ENCODE peak calls at places on chromosomes 12 and 14, in four cellular contexts. I is IMR-90, U is left lung, L is neural progenitor cell. N is an unnamed sample.

GRCh38 chr12:128459067-128459466 is 192.1 kb downstream of the TMEM132C start:
- DNase-seq in I (no peak), U (no peak), L (no peak), N (no peak)

GRCh38 chr14:63203618-63204406 is 431 bp upstream of the RHOJ start:
- DNase-seq in I (peak), U (peak), L (peak), N (peak)

GRCh38 chr14:69636051-69636639 is 24.7 kb downstream of the SUSD6 start:
- DNase-seq in I (no peak), U (peak), L (no peak), N (no peak)

GRCh38 chr12:93301171-93301570 is 76.6 kb upstream of the NUDT4 start:
- DNase-seq in I (no peak), U (no peak), L (no peak), N (no peak)

GRCh38 chr14:40762685-40763084 is 844.0 kb upstream of the LRFN5 start:
- DNase-seq in I (no peak), U (no peak), L (no peak), N (no peak)

GRCh38 chr12:23834076-23834475 is 115.4 kb downstream of the SOX5 start:
- DNase-seq in I (peak), U (no peak), L (no peak), N (peak)

GRCh38 chr14:66485910-66486421 is at the start of gene CCDC196:
- DNase-seq in I (no peak), U (no peak), L (no peak), N (no peak)

GRCh38 chr14:77100961-77101360 is 2.9 kb downstream of the CIPC start:
- DNase-seq in I (peak), U (no peak), L (no peak), N (no peak)

GRCh38 chr12:92244036-92244435 is 98.4 kb upstream of the BTG1 start:
- DNase-seq in I (peak), U (no peak), L (no peak), N (no peak)

GRCh38 chr12:51721281-51721940 is 127.1 kb downstream of the FIGNL2 start:
- DNase-seq in I (peak), U (peak), L (peak), N (peak)
- H3K4me3 ChIP-seq in I (peak), U (no peak), L (peak), N (peak)

DNA sequence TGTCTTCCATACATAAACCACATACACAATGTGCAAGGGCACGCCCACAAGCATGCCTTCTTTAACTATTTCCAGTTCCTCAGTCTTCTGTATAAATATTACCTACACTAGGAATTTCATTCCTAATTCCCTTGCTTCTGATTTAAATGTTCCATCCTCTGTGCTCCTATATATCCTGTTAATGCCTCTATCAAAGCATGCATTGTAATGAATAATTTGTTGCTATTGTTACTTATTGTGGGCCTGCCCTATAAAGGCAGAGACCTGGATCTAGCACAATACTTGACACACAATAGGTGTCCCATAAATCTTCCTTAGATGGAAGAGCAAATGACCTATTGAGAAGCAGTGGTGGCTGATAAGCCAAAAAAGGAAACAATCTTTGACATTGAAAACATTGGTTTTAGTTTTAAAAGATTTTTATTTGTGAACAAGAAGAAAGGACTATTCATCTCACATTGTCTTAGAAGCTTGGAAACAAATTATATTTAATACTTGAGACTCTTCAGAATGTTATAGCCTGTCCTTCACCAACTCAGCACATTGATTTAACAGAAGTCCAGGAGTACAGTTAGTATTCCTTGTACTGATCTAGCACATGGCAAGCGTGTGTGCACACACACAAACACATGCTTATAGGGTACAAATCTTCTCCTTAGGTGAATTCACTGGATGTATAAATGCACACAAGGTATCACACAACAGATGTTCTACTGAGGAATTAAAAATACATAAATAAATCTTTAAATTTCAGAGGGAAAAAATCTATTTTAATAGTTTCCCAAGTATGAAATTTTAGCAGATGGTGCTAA is 136.0 kb downstream of the DUSP6 start:
- DNase-seq in I (no peak), U (no peak), L (no peak), N (no peak)
- H3K4me3 ChIP-seq in I (no peak), U (no peak), L (no peak), N (no peak)

GRCh38 chr12:113187588-113187987 is 2.1 kb downstream of the RITA1 start:
- DNase-seq in I (no peak), U (no peak), L (no peak), N (no peak)
- H3K4me3 ChIP-seq in I (no peak), U (no peak), L (no peak), N (no peak)

GRCh38 chr12:43098078-43098477 is 453.9 kb downstream of the ADAMTS20 start:
- DNase-seq in I (no peak), U (no peak), L (no peak), N (no peak)
- H3K4me3 ChIP-seq in I (no peak), U (no peak), L (no peak), N (no peak)

GRCh38 chr12:54378791-54379400 is 5.6 kb downstream of the ZNF385A start:
- DNase-seq in I (no peak), U (peak), L (peak), N (no peak)
- H3K4me3 ChIP-seq in I (peak), U (peak), L (peak), N (peak)

GRCh38 chr12:84508325-84508861 is 404.2 kb downstream of the SLC6A15 start:
- DNase-seq in I (peak), U (no peak), L (peak), N (peak)
- H3K4me3 ChIP-seq in I (no peak), U (no peak), L (no peak), N (no peak)

GRCh38 chr12:53623986-53624385 is 2.2 kb downstream of the ATF7 start:
- DNase-seq in I (peak), U (no peak), L (no peak), N (peak)
- H3K4me3 ChIP-seq in I (no peak), U (peak), L (peak), N (peak)

GRCh38 chr14:99042376-99043257 is 229.4 kb downstream of the BCL11B start:
- DNase-seq in I (no peak), U (no peak), L (no peak), N (no peak)
- H3K4me3 ChIP-seq in I (no peak), U (no peak), L (no peak), N (no peak)

DNA sequence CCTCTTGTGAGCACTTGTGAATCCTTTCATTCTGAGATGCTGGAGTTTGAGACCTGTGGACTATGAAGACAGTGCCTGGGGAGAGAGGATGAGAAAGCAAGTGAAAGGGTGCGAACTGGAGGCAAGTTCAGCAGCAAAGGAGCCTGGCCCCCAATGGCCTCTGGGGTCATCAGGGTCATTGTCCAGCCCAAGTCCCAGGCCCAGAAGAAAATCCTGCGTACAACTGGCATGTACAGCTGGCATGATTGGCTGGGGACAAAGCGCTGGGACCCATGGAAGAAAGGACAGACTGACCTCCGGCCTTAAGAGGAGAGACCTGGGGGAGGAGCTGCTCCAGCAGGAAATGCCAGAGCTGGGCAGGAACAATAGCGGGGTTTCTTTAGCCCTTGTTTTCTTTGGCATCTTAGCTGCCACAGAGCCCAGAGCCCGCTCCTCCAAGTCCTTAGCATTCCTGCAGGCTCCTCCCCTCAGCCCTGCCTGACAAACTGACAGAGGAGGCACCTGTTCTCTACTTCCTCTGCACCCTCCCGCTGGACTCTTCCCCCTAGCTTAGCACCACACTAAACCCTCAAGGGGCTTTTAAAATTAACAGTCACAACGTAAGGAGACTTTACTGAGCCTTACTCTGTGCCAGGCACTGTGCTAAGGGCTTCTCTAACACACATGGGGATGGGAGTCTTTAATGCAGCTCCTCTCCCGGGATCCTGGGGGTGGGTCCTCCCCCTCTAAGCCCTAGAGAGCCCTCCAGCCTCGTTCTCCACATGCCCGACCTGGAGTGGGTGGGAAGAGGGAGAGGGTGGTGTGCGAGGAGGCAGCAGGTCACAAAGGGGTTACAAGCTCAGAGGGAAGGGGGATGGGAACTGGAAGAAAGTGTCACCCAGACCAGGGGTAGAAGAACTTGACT is 1.9 kb upstream of the AQP5 start:
- DNase-seq in I (no peak), U (peak), L (peak), N (no peak)
- H3K4me3 ChIP-seq in I (no peak), U (no peak), L (peak), N (no peak)

N was measured in brain microvascular endothelial cell.